ENCODE peak calls at places on chromosomes 7 and 10, in four cellular contexts. J is heart left ventricle, C is IMR-90, O is transverse colon. D is an unnamed sample. For H3K4me1, the result is how much of the 10 kb centered on the place peaks cover.

GRCh38 chr7:69276011-69276729 is 322.1 kb upstream of the AUTS2 start:
- DNase-seq in O (no peak), J (no peak), C (no peak), D (no peak)

GRCh38 chr7:70317356-70317755 is 719.1 kb downstream of the AUTS2 start:
- DNase-seq in O (no peak), J (no peak), C (no peak), D (no peak)

GRCh38 chr7:18399624-18400235 is 95.8 kb upstream of the HDAC9 start:
- DNase-seq in J (no peak), C (peak), O (no peak), D (no peak)

GRCh38 chr7:26688936-26689506 is 175.4 kb downstream of the SKAP2 start:
- DNase-seq in C (no peak), O (no peak), J (no peak), D (no peak)

GRCh38 chr7:131480384-131481315 is 75.8 kb downstream of the PODXL start:
- DNase-seq in C (no peak), O (no peak), J (no peak), D (no peak)

GRCh38 chr7:79778786-79779382 is 325.4 kb upstream of the MAGI2 start:
- DNase-seq in O (no peak), J (no peak), C (peak), D (no peak)

GRCh38 chr10:88080213-88080612 is 216.8 kb downstream of the PTEN start:
- DNase-seq in J (no peak), C (peak), O (no peak), D (no peak)

GRCh38 chr7:74544706-74545469 is 91.2 kb downstream of the GTF2IRD1 start:
- DNase-seq in J (no peak), C (peak), O (peak), D (no peak)

GRCh38 chr7:29987083-29987482 is 2.5 kb downstream of the SCRN1 start:
- DNase-seq in J (no peak), O (no peak), C (peak), D (no peak)

GRCh38 chr10:122882798-122883197 is 3.4 kb upstream of the FAM24B start:
- DNase-seq in C (no peak), J (no peak), O (no peak), D (no peak)

GRCh38 chr7:66326501-66327180 is 121.5 kb downstream of the TPST1 start:
- DNase-seq in O (no peak), J (no peak), C (peak), D (no peak)

GRCh38 chr7:110922906-110923305 is 168.0 kb upstream of the LRRN3 start:
- DNase-seq in C (peak), O (no peak), J (no peak), D (no peak)

GRCh38 chr10:70404906-70405824 is 1.2 kb downstream of the EIF4EBP2 start:
- DNase-seq in C (peak), J (peak), O (peak), D (peak)

GRCh38 chr10:29083096-29083495 is 205.8 kb upstream of the LYZL1 start:
- DNase-seq in O (no peak), J (no peak), C (no peak), D (no peak)

GRCh38 chr10:33139191-33139646 is 181.2 kb upstream of the ITGB1 start:
- DNase-seq in C (no peak), J (no peak), O (no peak), D (no peak)

GRCh38 chr7:120926943-120927346 is 23.6 kb upstream of the ING3 start:
- DNase-seq in O (no peak), C (no peak), J (no peak), D (no peak)

GRCh38 chr10:83809001-83809400 is 330.3 kb upstream of the GHITM start:
- DNase-seq in C (no peak), O (no peak), J (no peak), D (no peak)

GRCh38 chr7:105885386-105886111 is 9.2 kb upstream of the ATXN7L1 start:
- DNase-seq in J (peak), O (peak), C (no peak), D (peak)

GRCh38 chr7:17040701-17041100 is 158.9 kb upstream of the AGR3 start:
- DNase-seq in O (no peak), J (no peak), C (no peak), D (no peak)

GRCh38 chr10:19638173-19638872 is 177.9 kb upstream of the PLXDC2 start:
- DNase-seq in J (peak), O (no peak), C (peak), D (no peak)

GRCh38 chr10:113158183-113158582 is 208.1 kb downstream of the TCF7L2 start:
- DNase-seq in J (no peak), O (no peak), C (peak), D (no peak)

GRCh38 chr10:123666318-123667291 is at the start of gene GPR26:
- DNase-seq in C (no peak), O (no peak), J (no peak), D (no peak)

GRCh38 chr7:124246262-124246863 is 213.5 kb upstream of the TMEM229A start:
- DNase-seq in C (peak), J (no peak), O (no peak), D (no peak)

DNA sequence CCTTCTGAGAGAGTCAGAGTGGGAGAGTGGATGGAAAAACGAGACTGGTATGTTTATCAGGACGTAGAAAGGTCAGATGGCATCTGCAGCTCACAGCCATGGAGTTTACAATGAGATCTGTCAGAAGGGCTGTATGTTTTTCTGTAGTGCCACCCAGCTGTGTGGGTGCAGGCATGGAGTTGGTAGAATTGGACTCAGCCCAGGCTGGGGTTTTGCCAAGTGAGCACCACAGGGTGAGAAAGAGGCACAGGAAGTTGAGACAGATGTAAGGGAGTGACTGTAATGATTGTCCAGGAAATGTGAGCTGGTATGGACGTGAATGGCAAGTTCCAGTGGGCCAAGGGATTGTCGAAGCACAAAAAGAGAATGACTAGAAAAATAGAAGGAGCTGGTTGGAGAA is 9.1 kb upstream of the ZYX start:
- DNase-seq in J (peak), O (peak), C (no peak), D (peak)
- H3K4me1 ChIP-seq in J (under half), O (half or more), C (under half), D (under half)

DNA sequence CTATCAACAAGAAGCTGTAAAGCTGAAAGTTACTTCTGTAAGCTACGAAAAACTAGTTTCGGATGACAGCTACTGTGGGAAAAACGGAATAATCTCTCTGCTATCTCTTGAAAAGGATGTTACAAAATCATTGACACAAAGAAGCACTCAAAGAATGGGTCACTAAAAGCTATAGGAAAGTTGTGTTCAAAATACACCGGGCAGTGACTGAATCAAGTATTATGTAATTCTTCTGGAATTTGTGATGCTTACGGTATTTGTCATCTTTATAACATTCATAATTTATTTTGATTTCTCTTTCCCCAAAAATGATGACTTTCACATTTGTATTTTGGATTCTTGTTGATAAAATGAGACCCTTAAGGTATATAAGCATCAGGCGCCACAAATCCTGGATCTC is 112.1 kb upstream of the KLF6 start:
- DNase-seq in J (no peak), O (no peak), C (peak), D (no peak)
- TF ChIP-seq POLR2A in J (no peak), O (no peak), C (no peak), D (no peak)

DNA sequence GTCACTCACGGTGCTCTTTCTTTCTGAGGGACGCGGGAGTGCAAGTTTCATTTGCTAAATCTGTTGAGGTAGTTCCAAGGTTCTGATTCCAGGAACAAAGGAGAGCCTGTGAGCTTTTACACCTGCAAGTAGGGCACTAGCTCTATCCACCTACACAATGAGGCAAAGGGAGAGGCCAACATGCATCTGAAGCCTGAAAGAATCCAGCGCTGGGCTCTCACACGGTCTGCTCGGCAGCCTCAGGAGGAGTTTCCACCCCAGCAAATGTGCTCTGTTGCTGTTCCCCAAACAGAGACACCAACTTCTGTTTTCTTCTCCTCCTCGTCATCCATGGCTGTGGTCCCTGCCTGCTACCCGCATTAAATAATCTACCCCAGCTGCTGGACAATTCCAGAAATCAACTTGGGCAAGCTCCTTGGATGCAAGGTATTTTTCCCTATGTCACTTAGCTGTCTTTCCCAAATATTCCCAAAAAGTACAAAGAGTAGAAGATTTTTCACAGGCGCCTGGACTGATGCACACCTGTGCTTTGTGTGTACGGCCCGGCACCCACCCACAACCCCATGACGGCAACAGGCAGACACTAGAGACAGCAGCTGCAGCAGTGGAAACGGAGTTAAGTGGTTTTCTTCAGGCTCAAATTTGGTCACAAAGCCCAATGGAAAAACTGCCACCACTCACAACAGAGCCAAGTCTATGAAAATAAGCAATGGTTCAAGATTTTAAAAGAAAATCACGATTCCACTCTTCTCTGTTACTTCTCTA is 176.8 kb downstream of the ZMYND11 start:
- DNase-seq in O (no peak), C (no peak), J (no peak), D (peak)
- H3K4me1 ChIP-seq in O (under half), C (under half), J (under half), D (half or more)

DNA sequence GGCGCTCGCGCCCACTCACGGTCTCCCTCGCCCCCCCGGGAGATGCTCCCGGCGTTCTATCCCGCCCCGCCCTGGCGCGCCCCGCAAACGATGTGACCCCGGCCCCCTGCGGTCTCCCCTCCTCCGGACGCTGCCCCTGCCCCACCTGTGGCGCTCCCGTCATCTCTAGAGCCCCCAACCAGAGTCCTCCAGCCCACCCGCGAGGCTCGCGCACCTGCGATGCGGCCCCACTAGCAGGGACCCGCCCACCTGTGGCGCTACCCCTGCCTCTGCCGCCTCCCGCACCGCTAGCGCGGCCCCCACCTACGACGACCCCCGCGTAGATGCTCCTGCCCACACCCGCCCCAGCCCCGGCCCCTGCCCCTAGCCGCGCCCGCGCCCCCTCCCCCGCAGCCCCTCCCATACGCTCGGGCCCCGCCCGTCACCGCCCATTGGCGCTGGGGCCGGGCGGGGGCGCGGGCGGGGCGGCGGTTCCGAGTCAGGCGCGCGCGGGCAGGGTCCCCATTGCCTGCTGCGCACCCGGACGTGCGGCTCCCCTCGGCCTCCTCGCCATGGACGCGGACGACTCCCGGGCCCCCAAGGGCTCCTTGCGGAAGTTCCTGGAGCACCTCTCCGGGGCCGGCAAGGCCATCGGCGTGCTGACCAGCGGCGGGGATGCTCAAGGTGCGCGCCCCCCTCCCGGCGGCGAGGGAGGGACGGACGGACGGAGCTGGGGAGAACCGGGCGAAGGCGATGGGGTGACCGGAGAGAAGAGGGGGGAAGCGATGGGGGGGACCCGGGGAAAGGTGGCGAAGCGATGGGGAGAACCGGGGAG is at the start of gene PFKP:
- DNase-seq in O (peak), C (no peak), J (peak), D (peak)
- TF ChIP-seq POLR2A in O (peak), C (peak), J (peak), D (no peak)

DNA sequence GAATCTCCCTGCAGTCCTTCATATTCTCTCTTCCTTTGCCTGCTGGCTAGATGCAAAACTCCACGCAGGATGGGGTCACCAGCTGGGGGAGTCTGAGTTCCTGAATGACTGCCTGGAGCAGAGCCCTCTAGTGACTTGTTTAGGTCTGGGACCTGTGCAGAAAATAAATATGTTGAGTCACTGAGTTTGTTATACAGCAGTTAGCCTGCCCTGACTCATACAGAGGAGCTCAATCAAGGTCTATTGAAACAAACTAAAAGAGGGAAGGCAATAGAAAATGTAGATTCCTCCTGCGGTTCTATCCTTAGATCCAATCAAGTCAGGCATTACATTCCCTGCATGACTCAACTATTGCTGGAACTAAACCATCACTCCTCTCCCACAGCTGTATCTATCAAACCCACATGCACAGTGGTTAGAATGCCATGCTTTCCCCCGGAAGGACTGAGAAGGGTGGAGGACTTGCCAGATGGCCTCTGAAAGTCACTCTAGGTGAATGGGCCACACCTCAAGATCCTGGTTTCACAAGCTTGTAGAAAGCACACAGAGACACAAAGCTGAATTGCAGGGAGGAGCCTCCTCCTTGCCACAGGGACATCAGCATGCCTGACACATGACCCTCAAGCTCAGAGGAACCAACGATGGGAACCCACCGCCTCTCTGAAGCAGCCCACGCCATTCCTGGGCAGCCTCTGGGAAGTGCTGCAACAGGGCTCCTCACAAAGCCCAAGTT is 73.9 kb downstream of the SH3PXD2A start:
- DNase-seq in C (peak), O (peak), J (no peak), D (no peak)
- H3K4me1 ChIP-seq in C (under half), O (half or more), J (under half), D (under half)

DNA sequence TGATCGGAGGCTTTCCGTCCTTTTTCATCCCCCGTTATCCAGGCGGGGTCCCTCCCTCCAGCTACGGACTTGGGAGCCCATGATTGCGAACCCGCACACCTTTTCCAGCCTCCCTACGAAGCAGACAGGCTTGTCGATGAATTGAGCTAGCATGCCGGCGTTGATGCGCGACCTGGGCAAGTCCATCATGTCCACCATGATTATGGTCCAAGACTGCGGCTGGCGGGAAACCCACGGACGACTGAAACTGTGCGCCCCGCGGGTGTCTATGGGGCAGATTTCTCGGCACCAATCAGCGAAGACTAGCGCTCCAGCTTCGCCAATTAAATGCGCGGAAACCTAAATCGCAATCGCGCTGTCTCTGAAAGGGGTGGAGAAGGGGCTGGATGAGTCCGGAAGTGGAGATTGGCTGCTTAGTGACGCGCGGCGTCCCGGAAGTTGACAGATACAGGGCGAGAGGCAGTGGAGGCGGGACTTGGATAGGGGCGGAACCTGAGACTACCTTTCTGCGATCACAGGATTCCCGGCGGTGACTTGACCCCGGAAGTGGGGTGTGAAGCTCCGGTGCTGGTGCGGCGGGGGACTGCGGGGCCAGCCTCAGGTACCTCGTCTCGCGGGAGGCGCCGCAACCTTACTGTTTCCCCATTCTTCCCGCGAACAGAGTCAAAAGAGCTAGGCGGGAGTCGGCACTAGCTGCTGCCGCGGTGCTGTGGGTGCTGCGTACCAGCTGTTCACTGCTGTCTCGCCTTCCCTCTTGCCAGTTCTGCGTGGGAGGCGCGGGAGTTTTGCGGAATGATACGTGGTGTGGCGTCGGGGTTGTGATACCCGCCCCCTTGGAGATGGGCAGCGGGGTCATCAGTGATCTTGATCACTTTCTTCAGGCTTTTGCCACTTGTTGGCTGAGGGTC is at the start of gene UMAD1:
- DNase-seq in J (peak), C (peak), O (peak), D (peak)
- TF ChIP-seq POLR2A in J (peak), C (peak), O (peak), D (peak)

GRCh38 chr10:22623624-22624263 is 90.6 kb downstream of the PIP4K2A start:
- DNase-seq in O (no peak), J (no peak), C (peak), D (no peak)
- H3K4me1 ChIP-seq in O (under half), J (under half), C (under half), D (half or more)